ENCODE peak calls at places on chromosomes 6 and 20, in five cellular contexts. O is mammary epithelial cell, E is astrocyte, D is PC-3, A is A549. N is an unnamed sample.

GRCh38 chr6:111980979-111981378 is 72.9 kb upstream of the CCN6 start:
- DNase-seq in O (no peak), E (no peak), D (no peak), A (no peak), N (no peak)

GRCh38 chr6:73204252-73204651 is 21.0 kb downstream of the KHDC1L start:
- DNase-seq in O (no peak), E (no peak), D (no peak), A (no peak), N (no peak)

GRCh38 chr6:35086636-35087360 is 54.3 kb downstream of the TCP11 start:
- DNase-seq in O (no peak), E (no peak), D (no peak), A (no peak), N (no peak)

GRCh38 chr6:156396068-156396771 is 381.0 kb upstream of the ARID1B start:
- DNase-seq in O (no peak), E (no peak), D (no peak), A (no peak), N (no peak)

GRCh38 chr6:157786221-157786620 is 36.8 kb upstream of the SNX9 start:
- DNase-seq in O (no peak), E (no peak), D (no peak), A (no peak), N (no peak)

GRCh38 chr6:151763303-151763702 is 44.2 kb upstream of the ESR1 start:
- DNase-seq in O (peak; percentile 70), E (peak; percentile 16), D (peak; percentile 69), A (no peak), N (no peak)

GRCh38 chr20:6909608-6910007 is 142.1 kb downstream of the BMP2 start:
- DNase-seq in O (peak; percentile 90), E (no peak), D (no peak), A (no peak), N (no peak)

GRCh38 chr6:157304840-157305675 is 18.3 kb downstream of the TMEM242 start:
- DNase-seq in O (no peak), E (peak; percentile 33), D (no peak), A (no peak), N (no peak)

GRCh38 chr6:73739097-73739496 is 43.1 kb downstream of the CD109 start:
- DNase-seq in O (peak; percentile 23), E (peak; percentile 40), D (peak; percentile 69), A (peak; percentile 56), N (no peak)

GRCh38 chr20:8361008-8361652 is 229.1 kb downstream of the PLCB1 start:
- DNase-seq in O (peak; percentile 11), E (peak; percentile 67), D (no peak), A (peak; percentile 7), N (no peak)

GRCh38 chr6:132068766-132069165 is 117.6 kb upstream of the CCN2 start:
- DNase-seq in O (no peak), E (no peak), D (no peak), A (no peak), N (no peak)

GRCh38 chr6:132065556-132065955 is 114.4 kb upstream of the CCN2 start:
- DNase-seq in O (peak; percentile 75), E (peak; percentile 52), D (peak; percentile 31), A (no peak), N (no peak)

GRCh38 chr6:132070356-132070755 is 119.2 kb upstream of the CCN2 start:
- DNase-seq in O (peak; percentile 38), E (no peak), D (no peak), A (no peak), N (no peak)

GRCh38 chr6:132063738-132064137 is 112.6 kb upstream of the CCN2 start:
- DNase-seq in O (peak; percentile 83), E (peak; percentile 93), D (peak; percentile 80), A (peak; percentile 73), N (no peak)

GRCh38 chr6:132067286-132067685 is 116.1 kb upstream of the CCN2 start:
- DNase-seq in O (no peak), E (no peak), D (no peak), A (no peak), N (no peak)
- H3K4me2 ChIP-seq in O (no peak overlapping the region), E (no peak overlapping the region), D (no peak overlapping the region), A (no peak overlapping the region), N (no peak overlapping the region)

GRCh38 chr6:169801396-169802160 is 50.2 kb downstream of the ERMARD start:
- DNase-seq in O (no peak), E (no peak), D (no peak), A (no peak), N (no peak)
- H3K27ac ChIP-seq in O (no peak overlapping the region), E (no peak overlapping the region), D (no peak overlapping the region), A (peak overlapping the region; percentile 80), N (no peak overlapping the region)

GRCh38 chr20:41479113-41479512 is 112.5 kb upstream of the EMILIN3 start:
- DNase-seq in O (no peak), E (no peak), D (no peak), A (no peak), N (no peak)

GRCh38 chr20:41480054-41480770 is 113.6 kb upstream of the EMILIN3 start:
- DNase-seq in O (no peak), E (no peak), D (no peak), A (no peak), N (peak; percentile 35)

GRCh38 chr20:41483553-41483930 is 116.9 kb upstream of the EMILIN3 start:
- DNase-seq in O (no peak), E (peak; percentile 45), D (peak; percentile 23), A (peak; percentile 43), N (no peak)

DNA sequence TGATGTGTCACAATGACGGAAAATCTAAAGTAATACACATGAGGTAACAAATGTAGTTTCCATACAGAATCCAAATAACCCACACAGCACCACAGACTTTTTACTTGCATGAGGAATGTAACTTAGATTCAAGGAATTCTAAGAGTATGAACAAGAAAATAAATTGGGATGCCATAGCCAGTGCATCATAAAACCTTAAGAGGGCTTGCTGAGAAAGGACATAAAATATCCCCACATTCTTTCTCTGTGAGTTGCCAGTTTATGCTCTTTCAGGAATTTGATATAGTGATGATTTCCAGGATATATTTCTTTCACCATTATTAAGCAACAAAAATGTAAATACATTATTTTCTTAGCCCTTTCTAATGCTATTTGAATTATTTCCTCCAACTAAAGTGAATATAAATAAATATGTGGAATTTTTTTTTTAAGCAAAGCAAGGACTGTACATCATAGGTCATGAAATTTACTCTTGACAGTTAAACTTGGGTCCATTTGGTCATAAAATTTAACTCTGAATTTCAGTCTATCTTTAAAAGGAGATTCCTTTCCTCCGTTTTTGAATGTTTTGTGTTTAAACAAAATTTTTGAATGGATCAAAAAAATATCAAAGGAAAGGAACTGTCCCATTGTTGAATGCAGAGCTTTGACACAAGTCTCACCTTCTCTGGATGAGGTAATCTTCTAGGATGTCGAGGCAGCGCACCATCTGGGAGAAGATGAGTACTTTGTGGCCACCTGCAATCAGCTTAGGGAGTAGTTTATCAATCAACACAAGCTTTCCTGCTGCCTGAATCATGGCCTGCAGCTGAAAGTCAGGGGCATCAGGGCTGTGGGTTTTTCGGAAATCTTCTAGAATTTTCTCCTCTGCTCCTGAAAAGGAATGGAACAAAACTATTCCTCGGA is 116.3 kb upstream of the EMILIN3 start:
- DNase-seq in O (peak; percentile 11), E (peak; percentile 97), D (peak; percentile 62), A (peak; percentile 48), N (no peak)
- H3K4me2 ChIP-seq in O (no peak overlapping the region), E (peak overlapping the region; percentile 27), D (no peak overlapping the region), A (peak overlapping the region; percentile 22), N (no peak overlapping the region)

DNA sequence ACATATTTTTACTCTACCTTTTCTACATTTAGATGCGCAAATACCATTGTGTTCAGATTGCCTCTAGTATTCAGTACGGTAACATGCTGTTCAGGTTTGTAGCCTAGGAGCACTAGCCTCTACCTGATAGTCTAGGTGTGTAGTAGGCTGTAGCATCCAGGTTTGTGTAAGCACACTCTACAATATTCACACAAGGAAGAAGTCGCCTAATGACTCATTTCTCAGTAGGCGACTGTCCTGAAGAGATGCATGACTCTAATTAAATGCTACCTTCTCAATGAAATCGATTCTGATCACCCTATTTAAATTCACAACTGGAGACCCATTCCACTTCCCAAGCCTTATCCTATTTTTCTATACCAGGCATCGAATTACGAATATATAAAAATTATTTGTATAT is 1.3 kb downstream of the MCUR1 start:
- DNase-seq in O (no peak), E (no peak), D (peak; percentile 20), A (no peak), N (no peak)
- H3K27ac ChIP-seq in O (peak overlapping the region; percentile 66), E (no peak overlapping the region), D (no peak overlapping the region), A (no peak overlapping the region), N (peak overlapping the region; percentile 46)

GRCh38 chr6:120411394-120411793 is 922.9 kb downstream of the TBC1D32 start:
- DNase-seq in O (no peak), E (no peak), D (no peak), A (no peak), N (no peak)
- H3K4me2 ChIP-seq in O (no peak overlapping the region), E (no peak overlapping the region), D (no peak overlapping the region), A (no peak overlapping the region), N (no peak overlapping the region)

DNA sequence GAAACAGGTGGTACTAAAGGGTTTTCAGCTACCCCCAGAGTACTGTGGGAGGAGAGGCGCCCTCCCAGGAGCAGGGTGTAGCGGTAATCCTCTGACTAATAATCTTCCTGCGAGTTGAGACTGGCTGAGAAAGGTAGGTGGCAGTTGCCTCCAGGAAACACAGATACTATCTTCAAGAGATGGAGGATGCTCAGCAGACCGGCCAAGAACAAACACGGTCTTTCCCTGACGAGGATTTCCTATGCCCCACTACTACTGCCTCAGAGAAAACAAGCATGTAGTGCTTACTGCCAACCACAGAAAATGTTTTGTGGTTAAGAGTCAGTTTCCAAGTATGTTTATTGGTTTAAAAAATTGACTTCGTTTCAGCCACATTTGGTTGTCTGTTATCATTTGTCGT is 26.8 kb downstream of the C6orf89 start:
- DNase-seq in O (peak; percentile 98), E (peak; percentile 90), D (peak; percentile 96), A (no peak), N (peak; percentile 90)
- H3K27ac ChIP-seq in O (no peak overlapping the region), E (no peak overlapping the region), D (peak overlapping the region; percentile 66), A (no peak overlapping the region), N (peak overlapping the region; percentile 91)

DNA sequence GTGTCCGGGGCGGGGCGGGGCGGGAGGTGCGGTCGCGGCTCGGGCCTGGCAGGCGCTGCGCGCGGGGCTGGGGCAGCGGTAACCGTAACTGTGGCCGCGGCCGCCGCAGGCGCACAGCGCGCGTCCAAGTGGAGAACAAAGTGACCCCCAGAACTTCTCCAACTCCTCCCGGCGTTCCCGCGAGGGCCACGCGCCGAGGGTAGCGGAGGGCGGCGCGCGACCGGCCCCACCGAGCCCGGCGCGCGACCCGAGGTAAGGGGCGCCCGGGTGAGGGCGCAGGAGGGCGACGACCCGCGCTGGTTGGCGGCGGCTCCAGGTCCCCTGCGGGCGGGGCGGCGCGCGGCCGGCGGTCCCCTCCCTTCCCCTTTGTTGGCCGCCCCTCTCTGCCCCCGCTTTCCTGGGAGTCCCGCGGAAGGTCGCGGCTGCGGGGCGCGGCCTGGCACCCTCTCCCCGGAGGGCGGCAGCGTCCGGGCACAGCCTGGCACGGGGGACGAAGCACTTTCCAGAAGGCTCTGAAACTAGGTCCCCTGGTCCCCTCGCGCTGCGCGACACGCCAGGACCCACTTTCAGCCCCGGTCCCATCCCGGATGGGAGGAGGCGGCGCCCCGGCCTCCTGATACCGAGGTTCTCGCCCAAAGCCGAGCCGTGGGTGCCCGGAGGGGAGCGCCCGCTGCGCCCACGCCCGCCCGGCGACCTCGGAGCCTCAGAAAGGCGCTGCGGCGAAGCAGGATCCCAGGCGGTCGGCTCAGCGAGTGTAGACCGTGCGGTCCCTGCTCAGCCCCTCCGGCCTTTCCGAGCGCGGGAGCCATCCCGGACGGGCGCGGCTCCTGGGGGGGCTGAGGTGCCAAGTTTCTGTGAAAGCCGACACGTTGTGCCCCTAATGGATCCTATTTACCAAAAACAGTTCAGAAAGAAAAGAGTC is at the start of gene TIAM2:
- DNase-seq in O (no peak), E (no peak), D (no peak), A (peak; percentile 13), N (no peak)
- H3K4me2 ChIP-seq in O (peak within 1 kb of the TSS; percentile 97), E (peak within 1 kb of the TSS; percentile 96), D (peak within 1 kb of the TSS; percentile 94), A (peak within 1 kb of the TSS; percentile 91), N (no peak within 1 kb of the TSS)

N was measured in DND-41.